ENCODE peak calls at places on chromosomes 2 and 18, in seven cellular contexts. One of them, this sample, is unnamed.

GRCh38 chr18:39244242-39244641 is 1678.6 kb upstream of the CELF4 start:
- DNase-seq in fibroblast of the aortic adventitia: no peak
- DNase-seq in NT2/D1: no peak
- DNase-seq in EL: no peak
- DNase-seq in naive B cell: no peak
- DNase-seq in stimulated activated CD4-positive, alpha-beta T cell treated with anti-CD3 and anti-CD28 coated beads, Interleukin-15, amount 100 ng/mL, for 1 hour: no peak
- DNase-seq in dermis microvascular lymphatic vessel endothelial cell: no peak
- DNase-seq in this sample: no peak

GRCh38 chr2:67313536-67313935 is 83.6 kb upstream of the ETAA1 start:
- DNase-seq in fibroblast of the aortic adventitia: no peak
- DNase-seq in NT2/D1: no peak
- DNase-seq in dermis microvascular lymphatic vessel endothelial cell: no peak
- DNase-seq in naive B cell: no peak
- DNase-seq in EL: no peak
- DNase-seq in stimulated activated CD4-positive, alpha-beta T cell treated with anti-CD3 and anti-CD28 coated beads, Interleukin-15, amount 100 ng/mL, for 1 hour: no peak
- DNase-seq in this sample: no peak

GRCh38 chr18:50268022-50268747 is 1.9 kb upstream of the CFAP53 start:
- DNase-seq in EL: peak
- DNase-seq in stimulated activated CD4-positive, alpha-beta T cell treated with anti-CD3 and anti-CD28 coated beads, Interleukin-15, amount 100 ng/mL, for 1 hour: peak
- DNase-seq in fibroblast of the aortic adventitia: peak
- DNase-seq in NT2/D1: peak
- DNase-seq in dermis microvascular lymphatic vessel endothelial cell: peak
- DNase-seq in naive B cell: peak
- DNase-seq in this sample: peak

GRCh38 chr2:61554604-61555003 is 16.4 kb upstream of the XPO1 start:
- DNase-seq in NT2/D1: no peak
- DNase-seq in EL: no peak
- DNase-seq in dermis microvascular lymphatic vessel endothelial cell: no peak
- DNase-seq in stimulated activated CD4-positive, alpha-beta T cell treated with anti-CD3 and anti-CD28 coated beads, Interleukin-15, amount 100 ng/mL, for 1 hour: no peak
- DNase-seq in naive B cell: no peak
- DNase-seq in fibroblast of the aortic adventitia: no peak
- DNase-seq in this sample: no peak

GRCh38 chr2:219490186-219490585 is 8.5 kb upstream of the GMPPA start:
- DNase-seq in stimulated activated CD4-positive, alpha-beta T cell treated with anti-CD3 and anti-CD28 coated beads, Interleukin-15, amount 100 ng/mL, for 1 hour: no peak
- DNase-seq in NT2/D1: no peak
- DNase-seq in naive B cell: no peak
- DNase-seq in EL: no peak
- DNase-seq in fibroblast of the aortic adventitia: no peak
- DNase-seq in dermis microvascular lymphatic vessel endothelial cell: no peak
- DNase-seq in this sample: no peak

GRCh38 chr2:57475391-57475790 is 571.2 kb upstream of the VRK2 start:
- DNase-seq in NT2/D1: no peak
- DNase-seq in dermis microvascular lymphatic vessel endothelial cell: no peak
- DNase-seq in naive B cell: no peak
- DNase-seq in fibroblast of the aortic adventitia: no peak
- DNase-seq in stimulated activated CD4-positive, alpha-beta T cell treated with anti-CD3 and anti-CD28 coated beads, Interleukin-15, amount 100 ng/mL, for 1 hour: no peak
- DNase-seq in EL: no peak
- DNase-seq in this sample: no peak

GRCh38 chr2:61478086-61478485 is 7.2 kb upstream of the USP34 start:
- DNase-seq in fibroblast of the aortic adventitia: no peak
- DNase-seq in stimulated activated CD4-positive, alpha-beta T cell treated with anti-CD3 and anti-CD28 coated beads, Interleukin-15, amount 100 ng/mL, for 1 hour: no peak
- DNase-seq in naive B cell: no peak
- DNase-seq in EL: no peak
- DNase-seq in dermis microvascular lymphatic vessel endothelial cell: no peak
- DNase-seq in NT2/D1: no peak
- DNase-seq in this sample: no peak

GRCh38 chr2:17146358-17146757 is 371.9 kb downstream of the RAD51AP2 start:
- DNase-seq in NT2/D1: no peak
- DNase-seq in stimulated activated CD4-positive, alpha-beta T cell treated with anti-CD3 and anti-CD28 coated beads, Interleukin-15, amount 100 ng/mL, for 1 hour: no peak
- DNase-seq in naive B cell: no peak
- DNase-seq in dermis microvascular lymphatic vessel endothelial cell: no peak
- DNase-seq in EL: no peak
- DNase-seq in fibroblast of the aortic adventitia: no peak
- DNase-seq in this sample: no peak

GRCh38 chr2:37532503-37532902 is 138.9 kb downstream of the CDC42EP3 start:
- DNase-seq in EL: no peak
- DNase-seq in stimulated activated CD4-positive, alpha-beta T cell treated with anti-CD3 and anti-CD28 coated beads, Interleukin-15, amount 100 ng/mL, for 1 hour: no peak
- DNase-seq in naive B cell: no peak
- DNase-seq in dermis microvascular lymphatic vessel endothelial cell: no peak
- DNase-seq in fibroblast of the aortic adventitia: no peak
- DNase-seq in NT2/D1: no peak
- DNase-seq in this sample: no peak

GRCh38 chr18:31512203-31512764 is 14.3 kb downstream of the DSG2 start:
- DNase-seq in EL: no peak
- DNase-seq in stimulated activated CD4-positive, alpha-beta T cell treated with anti-CD3 and anti-CD28 coated beads, Interleukin-15, amount 100 ng/mL, for 1 hour: no peak
- DNase-seq in dermis microvascular lymphatic vessel endothelial cell: peak
- DNase-seq in NT2/D1: no peak
- DNase-seq in naive B cell: no peak
- DNase-seq in fibroblast of the aortic adventitia: peak
- DNase-seq in this sample: no peak

GRCh38 chr2:114128255-114128654 is 238.4 kb downstream of the ACTR3 start:
- DNase-seq in naive B cell: no peak
- DNase-seq in dermis microvascular lymphatic vessel endothelial cell: no peak
- DNase-seq in NT2/D1: no peak
- DNase-seq in fibroblast of the aortic adventitia: no peak
- DNase-seq in EL: no peak
- DNase-seq in stimulated activated CD4-positive, alpha-beta T cell treated with anti-CD3 and anti-CD28 coated beads, Interleukin-15, amount 100 ng/mL, for 1 hour: no peak
- DNase-seq in this sample: no peak

GRCh38 chr2:236309669-236310029 is 45.4 kb upstream of the ASB18 start:
- DNase-seq in EL: peak
- DNase-seq in stimulated activated CD4-positive, alpha-beta T cell treated with anti-CD3 and anti-CD28 coated beads, Interleukin-15, amount 100 ng/mL, for 1 hour: no peak
- DNase-seq in fibroblast of the aortic adventitia: peak
- DNase-seq in naive B cell: no peak
- DNase-seq in dermis microvascular lymphatic vessel endothelial cell: peak
- DNase-seq in NT2/D1: peak
- DNase-seq in this sample: peak

GRCh38 chr2:219515874-219516629 is 1.8 kb downstream of the ASIC4 start:
- DNase-seq in EL: no peak
- DNase-seq in stimulated activated CD4-positive, alpha-beta T cell treated with anti-CD3 and anti-CD28 coated beads, Interleukin-15, amount 100 ng/mL, for 1 hour: no peak
- DNase-seq in dermis microvascular lymphatic vessel endothelial cell: no peak
- DNase-seq in NT2/D1: no peak
- DNase-seq in fibroblast of the aortic adventitia: no peak
- DNase-seq in naive B cell: no peak
- DNase-seq in this sample: no peak

GRCh38 chr2:191187105-191187829 is 36.5 kb upstream of the STAT4 start:
- DNase-seq in stimulated activated CD4-positive, alpha-beta T cell treated with anti-CD3 and anti-CD28 coated beads, Interleukin-15, amount 100 ng/mL, for 1 hour: no peak
- DNase-seq in naive B cell: no peak
- DNase-seq in fibroblast of the aortic adventitia: no peak
- DNase-seq in NT2/D1: no peak
- DNase-seq in dermis microvascular lymphatic vessel endothelial cell: no peak
- DNase-seq in EL: no peak
- DNase-seq in this sample: no peak

GRCh38 chr2:101696272-101697123 is 1.0 kb upstream of the MAP4K4 start:
- DNase-seq in fibroblast of the aortic adventitia: no peak
- DNase-seq in stimulated activated CD4-positive, alpha-beta T cell treated with anti-CD3 and anti-CD28 coated beads, Interleukin-15, amount 100 ng/mL, for 1 hour: no peak
- DNase-seq in dermis microvascular lymphatic vessel endothelial cell: peak
- DNase-seq in NT2/D1: no peak
- DNase-seq in EL: no peak
- DNase-seq in naive B cell: no peak
- DNase-seq in this sample: no peak

GRCh38 chr2:79511320-79511951 is 1.4 kb upstream of the CTNNA2 start:
- DNase-seq in dermis microvascular lymphatic vessel endothelial cell: peak
- DNase-seq in naive B cell: no peak
- DNase-seq in stimulated activated CD4-positive, alpha-beta T cell treated with anti-CD3 and anti-CD28 coated beads, Interleukin-15, amount 100 ng/mL, for 1 hour: no peak
- DNase-seq in EL: peak
- DNase-seq in NT2/D1: peak
- DNase-seq in fibroblast of the aortic adventitia: peak
- DNase-seq in this sample: peak

GRCh38 chr18:45850021-45850420 is 24.5 kb downstream of the SIGLEC15 start:
- DNase-seq in EL: no peak
- DNase-seq in stimulated activated CD4-positive, alpha-beta T cell treated with anti-CD3 and anti-CD28 coated beads, Interleukin-15, amount 100 ng/mL, for 1 hour: no peak
- DNase-seq in fibroblast of the aortic adventitia: no peak
- DNase-seq in naive B cell: no peak
- DNase-seq in dermis microvascular lymphatic vessel endothelial cell: no peak
- DNase-seq in NT2/D1: no peak
- DNase-seq in this sample: no peak

GRCh38 chr2:85605406-85606115 is 3.1 kb upstream of the TMEM150A start:
- DNase-seq in fibroblast of the aortic adventitia: peak
- DNase-seq in dermis microvascular lymphatic vessel endothelial cell: peak
- DNase-seq in stimulated activated CD4-positive, alpha-beta T cell treated with anti-CD3 and anti-CD28 coated beads, Interleukin-15, amount 100 ng/mL, for 1 hour: no peak
- DNase-seq in NT2/D1: no peak
- DNase-seq in EL: peak
- DNase-seq in naive B cell: no peak
- DNase-seq in this sample: no peak

GRCh38 chr18:21300616-21301200 is 58.7 kb downstream of the GREB1L start:
- DNase-seq in stimulated activated CD4-positive, alpha-beta T cell treated with anti-CD3 and anti-CD28 coated beads, Interleukin-15, amount 100 ng/mL, for 1 hour: no peak
- DNase-seq in dermis microvascular lymphatic vessel endothelial cell: peak
- DNase-seq in naive B cell: no peak
- DNase-seq in NT2/D1: no peak
- DNase-seq in EL: peak
- DNase-seq in fibroblast of the aortic adventitia: no peak
- DNase-seq in this sample: no peak

GRCh38 chr18:51383711-51384110 is 186.2 kb upstream of the MEX3C start:
- DNase-seq in naive B cell: no peak
- DNase-seq in stimulated activated CD4-positive, alpha-beta T cell treated with anti-CD3 and anti-CD28 coated beads, Interleukin-15, amount 100 ng/mL, for 1 hour: no peak
- DNase-seq in fibroblast of the aortic adventitia: peak
- DNase-seq in EL: no peak
- DNase-seq in dermis microvascular lymphatic vessel endothelial cell: no peak
- DNase-seq in NT2/D1: no peak
- DNase-seq in this sample: no peak

GRCh38 chr18:48133675-48134251 is 203.3 kb upstream of the SMAD2 start:
- DNase-seq in EL: no peak
- DNase-seq in stimulated activated CD4-positive, alpha-beta T cell treated with anti-CD3 and anti-CD28 coated beads, Interleukin-15, amount 100 ng/mL, for 1 hour: no peak
- DNase-seq in dermis microvascular lymphatic vessel endothelial cell: no peak
- DNase-seq in naive B cell: no peak
- DNase-seq in NT2/D1: no peak
- DNase-seq in fibroblast of the aortic adventitia: no peak
- DNase-seq in this sample: no peak